ENCODE peak calls at places on chromosomes 5 and 9, in six cellular contexts. One of them, this sample, is unnamed.

GRCh38 chr9:88280816-88281382 is 107.3 kb upstream of the SPIN1 start:
- DNase-seq in GM12878: no peak
- DNase-seq in HEK293T: no peak
- DNase-seq in WTC11: peak
- DNase-seq in H1: peak
- DNase-seq in HCT116: no peak
- DNase-seq in this sample: no peak

GRCh38 chr9:83544002-83544698 is 5.9 kb upstream of the FRMD3 start:
- DNase-seq in HEK293T: peak
- DNase-seq in GM12878: peak
- DNase-seq in WTC11: no peak
- DNase-seq in H1: no peak
- DNase-seq in HCT116: peak
- DNase-seq in this sample: peak

GRCh38 chr5:56176155-56176798 is 56.9 kb downstream of the ANKRD55 start:
- DNase-seq in HCT116: no peak
- DNase-seq in H1: no peak
- DNase-seq in HEK293T: no peak
- DNase-seq in WTC11: no peak
- DNase-seq in GM12878: no peak
- DNase-seq in this sample: no peak

GRCh38 chr5:170483701-170484458 is 19.9 kb upstream of the KCNIP1 start:
- DNase-seq in WTC11: no peak
- DNase-seq in H1: no peak
- DNase-seq in HCT116: no peak
- DNase-seq in GM12878: no peak
- DNase-seq in HEK293T: no peak
- DNase-seq in this sample: no peak

GRCh38 chr9:94286056-94286455 is 27.0 kb downstream of the ZNF169 start:
- DNase-seq in HCT116: no peak
- DNase-seq in HEK293T: no peak
- DNase-seq in H1: no peak
- DNase-seq in GM12878: no peak
- DNase-seq in WTC11: no peak
- DNase-seq in this sample: no peak

GRCh38 chr5:173010021-173010420 is 26.4 kb downstream of the ATP6V0E1 start:
- DNase-seq in GM12878: peak
- DNase-seq in HCT116: no peak
- DNase-seq in WTC11: no peak
- DNase-seq in H1: no peak
- DNase-seq in HEK293T: no peak
- DNase-seq in this sample: no peak

GRCh38 chr5:68268363-68269130 is 53.0 kb downstream of the PIK3R1 start:
- DNase-seq in HCT116: no peak
- DNase-seq in H1: no peak
- DNase-seq in HEK293T: no peak
- DNase-seq in GM12878: no peak
- DNase-seq in WTC11: no peak
- DNase-seq in this sample: no peak

GRCh38 chr5:16723821-16724220 is 107.0 kb upstream of the RETREG1 start:
- DNase-seq in HEK293T: no peak
- DNase-seq in GM12878: no peak
- DNase-seq in HCT116: no peak
- DNase-seq in WTC11: no peak
- DNase-seq in H1: no peak
- DNase-seq in this sample: no peak

GRCh38 chr5:17042041-17042440 is 106.0 kb upstream of the MYO10 start:
- DNase-seq in GM12878: no peak
- DNase-seq in WTC11: no peak
- DNase-seq in HEK293T: no peak
- DNase-seq in HCT116: no peak
- DNase-seq in H1: no peak
- DNase-seq in this sample: no peak

GRCh38 chr9:99488109-99489042 is 266.3 kb downstream of the SEC61B start:
- DNase-seq in WTC11: peak
- DNase-seq in HEK293T: no peak
- DNase-seq in HCT116: no peak
- DNase-seq in H1: no peak
- DNase-seq in GM12878: no peak
- DNase-seq in this sample: no peak

GRCh38 chr5:80128129-80128528 is 93.0 kb downstream of the THBS4 start:
- DNase-seq in GM12878: no peak
- DNase-seq in HCT116: no peak
- DNase-seq in WTC11: no peak
- DNase-seq in H1: no peak
- DNase-seq in HEK293T: no peak
- DNase-seq in this sample: peak

GRCh38 chr5:66969963-66970362 is 226.6 kb downstream of the CD180 start:
- DNase-seq in GM12878: no peak
- DNase-seq in H1: no peak
- DNase-seq in WTC11: no peak
- DNase-seq in HEK293T: no peak
- DNase-seq in HCT116: no peak
- DNase-seq in this sample: no peak

GRCh38 chr9:37931586-37931985 is 27.7 kb upstream of the SLC25A51 start:
- DNase-seq in HEK293T: no peak
- DNase-seq in H1: no peak
- DNase-seq in GM12878: no peak
- DNase-seq in WTC11: no peak
- DNase-seq in HCT116: no peak
- DNase-seq in this sample: no peak

GRCh38 chr5:135560858-135561257 is 17.9 kb downstream of the CXCL14 start:
- DNase-seq in HCT116: peak
- DNase-seq in HEK293T: peak
- DNase-seq in WTC11: peak
- DNase-seq in GM12878: peak
- DNase-seq in H1: peak
- DNase-seq in this sample: peak

GRCh38 chr9:112184211-112184610 is 9.1 kb upstream of the SUSD1 start:
- DNase-seq in HEK293T: no peak
- DNase-seq in HCT116: no peak
- DNase-seq in GM12878: no peak
- DNase-seq in WTC11: no peak
- DNase-seq in H1: no peak
- DNase-seq in this sample: no peak

GRCh38 chr5:179732918-179733763 is 519 bp downstream of the MAML1 start:
- DNase-seq in GM12878: no peak
- DNase-seq in HEK293T: peak
- DNase-seq in WTC11: peak
- DNase-seq in HCT116: no peak
- DNase-seq in H1: peak
- DNase-seq in this sample: no peak

GRCh38 chr9:81462759-81463158 is 226.6 kb downstream of the TLE1 start:
- DNase-seq in HEK293T: no peak
- DNase-seq in WTC11: no peak
- DNase-seq in HCT116: no peak
- DNase-seq in H1: no peak
- DNase-seq in GM12878: no peak
- DNase-seq in this sample: no peak

GRCh38 chr5:137629646-137630045 is 106.2 kb downstream of the KLHL3 start:
- DNase-seq in GM12878: peak
- DNase-seq in HCT116: peak
- DNase-seq in WTC11: peak
- DNase-seq in H1: peak
- DNase-seq in HEK293T: peak
- DNase-seq in this sample: peak

GRCh38 chr5:66326276-66326675 is 182.2 kb downstream of the SREK1 start:
- DNase-seq in HEK293T: no peak
- DNase-seq in H1: no peak
- DNase-seq in WTC11: no peak
- DNase-seq in GM12878: no peak
- DNase-seq in HCT116: no peak
- DNase-seq in this sample: no peak

GRCh38 chr9:89743216-89743575 is 138.4 kb downstream of the GADD45G start:
- DNase-seq in HCT116: no peak
- DNase-seq in H1: no peak
- DNase-seq in WTC11: no peak
- DNase-seq in GM12878: peak
- DNase-seq in HEK293T: no peak
- DNase-seq in this sample: no peak

GRCh38 chr9:6413365-6414263 is 615 bp downstream of the UHRF2 start:
- DNase-seq in WTC11: peak
- DNase-seq in GM12878: no peak
- DNase-seq in HCT116: no peak
- DNase-seq in HEK293T: peak
- DNase-seq in H1: peak
- DNase-seq in this sample: no peak

GRCh38 chr9:137461663-137462395 is 2.7 kb upstream of the NSMF start:
- DNase-seq in HEK293T: no peak
- DNase-seq in H1: peak
- DNase-seq in HCT116: peak
- DNase-seq in GM12878: peak
- DNase-seq in WTC11: peak
- DNase-seq in this sample: no peak

GRCh38 chr9:14906654-14907359 is 3.4 kb downstream of the FREM1 start:
- DNase-seq in GM12878: no peak
- DNase-seq in HEK293T: no peak
- DNase-seq in WTC11: no peak
- DNase-seq in HCT116: no peak
- DNase-seq in H1: no peak
- DNase-seq in this sample: no peak

GRCh38 chr5:173281910-173282309 is 46.3 kb downstream of the STC2 start:
- DNase-seq in GM12878: no peak
- DNase-seq in WTC11: peak
- DNase-seq in H1: no peak
- DNase-seq in HEK293T: peak
- DNase-seq in HCT116: no peak
- DNase-seq in this sample: no peak

GRCh38 chr9:131987232-131987631 is 92.4 kb downstream of the MED27 start:
- DNase-seq in HCT116: no peak
- DNase-seq in HEK293T: no peak
- DNase-seq in H1: no peak
- DNase-seq in GM12878: no peak
- DNase-seq in WTC11: no peak
- DNase-seq in this sample: no peak

GRCh38 chr9:38103340-38103739 is 34.3 kb upstream of the SHB start:
- DNase-seq in H1: no peak
- DNase-seq in GM12878: no peak
- DNase-seq in HCT116: no peak
- DNase-seq in WTC11: no peak
- DNase-seq in HEK293T: no peak
- DNase-seq in this sample: no peak

GRCh38 chr5:128052764-128053163 is 30.8 kb upstream of the SLC12A2 start:
- DNase-seq in HEK293T: no peak
- DNase-seq in H1: no peak
- DNase-seq in WTC11: no peak
- DNase-seq in GM12878: no peak
- DNase-seq in HCT116: no peak
- DNase-seq in this sample: no peak

GRCh38 chr5:128053291-128053954 is 30.1 kb upstream of the SLC12A2 start:
- DNase-seq in HEK293T: no peak
- DNase-seq in WTC11: no peak
- DNase-seq in H1: no peak
- DNase-seq in HCT116: no peak
- DNase-seq in GM12878: no peak
- DNase-seq in this sample: peak
- TF ChIP-seq SP1 in HEK293T: no peak
- TF ChIP-seq SP1 in WTC11: no peak
- TF ChIP-seq SP1 in H1: no peak
- TF ChIP-seq SP1 in HCT116: no peak
- TF ChIP-seq SP1 in GM12878: no peak
- TF ChIP-seq SP1 in this sample: no peak

GRCh38 chr9:86176468-86176867 is 77.1 kb upstream of the GOLM1 start:
- DNase-seq in HEK293T: no peak
- DNase-seq in GM12878: no peak
- DNase-seq in HCT116: no peak
- DNase-seq in WTC11: no peak
- DNase-seq in H1: no peak
- DNase-seq in this sample: no peak
- TF ChIP-seq SP1 in HEK293T: no peak
- TF ChIP-seq SP1 in GM12878: no peak
- TF ChIP-seq SP1 in HCT116: no peak
- TF ChIP-seq SP1 in WTC11: no peak
- TF ChIP-seq SP1 in H1: no peak
- TF ChIP-seq SP1 in this sample: no peak

GRCh38 chr9:133234577-133235322 is 25.7 kb upstream of the OBP2B start:
- DNase-seq in HCT116: no peak
- DNase-seq in GM12878: no peak
- DNase-seq in HEK293T: no peak
- DNase-seq in WTC11: no peak
- DNase-seq in H1: no peak
- DNase-seq in this sample: no peak
- TF ChIP-seq SP1 in HCT116: no peak
- TF ChIP-seq SP1 in GM12878: no peak
- TF ChIP-seq SP1 in HEK293T: no peak
- TF ChIP-seq SP1 in WTC11: no peak
- TF ChIP-seq SP1 in H1: no peak
- TF ChIP-seq SP1 in this sample: no peak

GRCh38 chr9:127735530-127736176 is 559 bp upstream of the TOR2A start:
- DNase-seq in GM12878: no peak
- DNase-seq in WTC11: no peak
- DNase-seq in HEK293T: no peak
- DNase-seq in H1: no peak
- DNase-seq in HCT116: no peak
- DNase-seq in this sample: no peak
- TF ChIP-seq SP1 in GM12878: no peak
- TF ChIP-seq SP1 in WTC11: no peak
- TF ChIP-seq SP1 in HEK293T: no peak
- TF ChIP-seq SP1 in H1: no peak
- TF ChIP-seq SP1 in HCT116: no peak
- TF ChIP-seq SP1 in this sample: no peak

GRCh38 chr5:53422539-53422938 is 57.9 kb upstream of the FST start:
- DNase-seq in GM12878: no peak
- DNase-seq in WTC11: no peak
- DNase-seq in HCT116: no peak
- DNase-seq in HEK293T: no peak
- DNase-seq in H1: no peak
- DNase-seq in this sample: no peak
- TF ChIP-seq SP1 in GM12878: no peak
- TF ChIP-seq SP1 in WTC11: no peak
- TF ChIP-seq SP1 in HCT116: no peak
- TF ChIP-seq SP1 in HEK293T: no peak
- TF ChIP-seq SP1 in H1: no peak
- TF ChIP-seq SP1 in this sample: no peak